ENCODE peak calls at places on chromosomes 11 and 22, in eight cellular contexts. D, B, P, H, R, E, M and N are unnamed samples.

GRCh38 chr11:66069715-66070603 is at the start of gene PACS1:
- DNase-seq in D (peak; percentile 76), B (peak; percentile 86), P (no peak), H (peak; percentile 80), R (peak; percentile 90), E (peak; percentile 70), M (peak; percentile 84), N (peak; percentile 82)

GRCh38 chr11:131136476-131136875 is 220.2 kb upstream of the SNX19 start:
- DNase-seq in D (no peak), B (no peak), P (no peak), H (no peak), R (no peak), E (no peak), M (no peak), N (no peak)

GRCh38 chr11:72507050-72507449 is 72.7 kb upstream of the CLPB start:
- DNase-seq in D (no peak), B (no peak), P (no peak), H (no peak), R (no peak), E (no peak), M (no peak), N (no peak)

GRCh38 chr11:78789365-78789764 is 214.7 kb upstream of the NARS2 start:
- DNase-seq in D (no peak), B (no peak), P (no peak), H (no peak), R (no peak), E (no peak), M (no peak), N (no peak)

GRCh38 chr11:8025816-8026215 is 38.7 kb downstream of the EIF3F start:
- DNase-seq in D (no peak), B (no peak), P (no peak), H (no peak), R (no peak), E (no peak), M (no peak), N (peak; percentile 53)

GRCh38 chr22:17470880-17471500 is 92.3 kb upstream of the SLC25A18 start:
- DNase-seq in D (no peak), B (no peak), P (no peak), H (no peak), R (no peak), E (no peak), M (no peak), N (no peak)

GRCh38 chr11:93209476-93209875 is 11.7 kb upstream of the SLC36A4 start:
- DNase-seq in D (no peak), B (no peak), P (no peak), H (no peak), R (no peak), E (no peak), M (no peak), N (no peak)

GRCh38 chr11:94581926-94582325 is 14.8 kb downstream of the PIWIL4 start:
- DNase-seq in D (no peak), B (no peak), P (no peak), H (no peak), R (no peak), E (no peak), M (no peak), N (no peak)

GRCh38 chr11:199004-199581 is 6.2 kb downstream of the SCGB1C1 start:
- DNase-seq in D (peak; percentile 17), B (peak; percentile 41), P (no peak), H (no peak), R (no peak), E (no peak), M (peak; percentile 12), N (no peak)

GRCh38 chr11:105168457-105168856 is 28.9 kb upstream of the CARD18 start:
- DNase-seq in D (no peak), B (no peak), P (no peak), H (no peak), R (no peak), E (no peak), M (no peak), N (no peak)

GRCh38 chr11:16326679-16327297 is 29.6 kb downstream of the SOX6 start:
- DNase-seq in D (no peak), B (no peak), P (no peak), H (no peak), R (no peak), E (no peak), M (no peak), N (no peak)

GRCh38 chr22:21067901-21068680 is 22.3 kb downstream of the LRRC74B start:
- DNase-seq in D (no peak), B (no peak), P (no peak), H (no peak), R (peak; percentile 15), E (no peak), M (no peak), N (no peak)

DNA sequence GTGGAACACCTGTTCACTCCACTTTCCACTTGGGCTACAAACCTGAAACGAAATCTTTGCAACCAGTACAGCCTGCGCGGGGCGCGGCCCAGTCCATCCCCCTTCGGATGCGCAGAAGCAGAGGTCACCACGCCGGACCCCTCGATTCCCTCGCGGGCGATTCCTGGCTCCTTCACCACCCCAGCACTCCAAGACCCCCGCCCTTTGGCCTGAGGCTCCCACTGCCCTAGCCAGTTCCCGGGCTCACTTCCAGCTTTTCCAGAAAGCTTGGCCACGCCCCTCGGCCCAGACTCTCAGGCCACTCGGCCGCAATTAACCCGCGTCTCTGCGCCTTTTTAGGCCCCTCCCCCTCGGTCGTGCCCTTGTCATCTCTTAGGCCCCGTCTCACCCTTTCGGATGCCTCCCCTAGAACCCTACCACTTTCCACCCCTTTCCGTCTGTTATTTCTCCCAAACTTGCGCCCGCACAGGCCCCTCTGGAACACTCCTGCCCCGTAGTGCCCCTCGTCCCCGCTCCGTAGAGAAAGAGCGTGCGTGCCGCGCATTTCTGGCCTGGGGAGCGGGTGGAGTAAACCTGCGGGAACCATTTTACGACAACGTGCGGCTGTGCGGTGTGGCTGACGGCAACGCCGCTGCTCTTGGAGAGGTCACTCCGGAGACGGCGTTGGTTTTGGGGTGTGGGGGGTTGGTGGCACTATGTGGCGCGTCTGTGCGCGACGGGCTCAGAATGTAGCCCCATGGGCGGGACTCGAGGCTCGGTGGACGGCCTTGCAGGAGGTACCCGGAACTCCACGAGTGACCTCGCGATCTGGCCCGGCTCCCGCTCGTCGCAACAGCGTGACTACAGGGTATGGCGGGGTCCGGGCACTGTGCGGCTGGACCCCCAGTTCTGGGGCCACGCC is at the start of gene DLAT:
- DNase-seq in D (peak; percentile 88), B (peak; percentile 89), P (peak; percentile 86), H (peak; percentile 86), R (peak; percentile 92), E (peak; percentile 90), M (peak; percentile 89), N (peak; percentile 65)
- TF ChIP-seq POLR2A in D (no peak), B (peak; percentile 49), P (peak; percentile 89), H (peak; percentile 56), R (peak; percentile 48), E (peak; percentile 49), M (no peak), N (peak; percentile 58)

GRCh38 chr11:64284048-64284961 is at the start of gene BAD:
- DNase-seq in D (peak; percentile 97), B (peak; percentile 98), P (peak; percentile 82), H (peak; percentile 96), R (peak; percentile 96), E (peak; percentile 93), M (peak; percentile 98), N (peak; percentile 98)
- TF ChIP-seq POLR2A in D (no peak), B (peak; percentile 69), P (peak; percentile 23), H (peak; percentile 55), R (peak; percentile 72), E (peak; percentile 27), M (no peak), N (peak; percentile 51)

DNA sequence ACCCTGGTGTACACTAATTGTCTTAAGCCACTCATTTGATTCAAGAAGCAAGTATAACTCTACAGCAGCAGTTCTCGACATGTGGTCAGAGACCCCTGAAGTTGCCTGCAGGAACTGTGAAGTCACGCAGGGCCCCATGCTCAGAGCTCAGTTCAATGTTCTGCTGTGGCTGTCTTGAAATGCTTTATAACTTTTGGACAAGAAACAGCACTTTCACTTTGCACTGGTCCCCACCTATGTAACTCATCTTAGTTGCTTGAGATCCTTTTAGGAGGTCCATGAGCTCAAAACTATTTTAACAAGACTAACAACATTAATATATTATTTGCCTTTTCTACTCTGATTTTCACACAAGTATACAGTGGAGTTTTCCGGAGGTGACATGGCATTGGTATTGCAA is 64.7 kb downstream of the PRR5L start:
- DNase-seq in D (no peak), B (no peak), P (no peak), H (no peak), R (no peak), E (no peak), M (no peak), N (no peak)
- TF ChIP-seq POLR2A in D (no peak), B (no peak), P (no peak), H (no peak), R (no peak), E (no peak), M (no peak), N (no peak)

GRCh38 chr11:64267207-64267945 is 16.0 kb downstream of the PLCB3 start:
- DNase-seq in D (no peak), B (peak; percentile 66), P (no peak), H (peak; percentile 67), R (no peak), E (no peak), M (peak; percentile 64), N (no peak)

GRCh38 chr11:64268687-64269379 is 15.6 kb downstream of the BAD start:
- DNase-seq in D (peak; percentile 69), B (peak; percentile 93), P (no peak), H (peak; percentile 94), R (peak; percentile 80), E (peak; percentile 76), M (peak; percentile 94), N (no peak)

GRCh38 chr11:64271339-64272132 is 12.9 kb downstream of the BAD start:
- DNase-seq in D (peak; percentile 92), B (peak; percentile 93), P (no peak), H (peak; percentile 95), R (peak; percentile 95), E (peak; percentile 96), M (peak; percentile 93), N (no peak)

GRCh38 chr11:64268028-64268686 is 16.3 kb downstream of the BAD start:
- DNase-seq in D (no peak), B (no peak), P (no peak), H (no peak), R (peak; percentile 49), E (no peak), M (peak; percentile 38), N (no peak)

DNA sequence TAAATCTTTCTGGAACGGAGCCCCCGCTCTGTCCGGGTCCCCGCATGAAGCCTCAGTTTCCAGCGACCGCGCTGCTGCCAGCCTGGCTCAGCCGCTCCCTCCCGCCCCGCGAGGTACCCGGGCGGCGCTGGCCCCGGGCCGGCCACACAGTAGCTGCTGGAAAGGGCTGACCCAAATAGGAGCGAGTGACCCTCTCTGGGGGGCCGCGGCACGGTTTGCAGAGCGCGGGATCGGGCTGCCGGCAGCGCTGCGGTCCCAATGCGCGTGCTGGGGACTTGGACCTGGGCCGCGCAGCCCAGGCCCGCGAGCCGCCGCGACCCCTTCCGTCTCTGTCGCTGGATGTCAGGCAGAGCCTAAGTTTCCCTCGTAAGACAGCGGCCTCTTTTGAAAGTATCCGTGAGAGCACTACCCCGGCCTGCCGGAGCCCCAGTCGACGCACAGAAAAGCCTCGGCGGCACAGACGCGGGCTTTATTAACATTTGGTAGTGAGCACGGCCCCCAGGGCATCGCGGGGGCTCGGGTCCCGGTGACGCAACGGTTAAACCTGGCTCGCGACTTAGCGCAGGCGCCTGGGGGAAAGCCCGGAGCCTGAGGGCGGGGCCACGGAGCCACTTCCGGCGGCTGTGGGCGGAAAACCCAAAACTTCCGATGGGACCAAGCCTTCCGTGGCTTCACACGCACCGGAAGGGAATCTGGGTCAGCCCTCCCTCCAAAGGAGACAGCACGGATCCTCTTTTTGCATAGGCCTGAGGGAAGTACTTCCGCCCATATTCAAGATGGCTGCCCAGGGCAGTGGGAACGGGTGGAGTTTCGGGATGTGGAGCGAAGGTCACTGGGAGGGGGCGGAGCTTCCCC is 14.9 kb downstream of the BAD start:
- DNase-seq in D (peak; percentile 98), B (peak; percentile 99), P (peak; percentile 99), H (peak; percentile 99), R (peak; percentile 99), E (peak; percentile 100), M (peak; percentile 99), N (peak; percentile 84)
- TF ChIP-seq POLR2A in D (no peak), B (peak; percentile 15), P (peak; percentile 14), H (peak; percentile 4), R (peak; percentile 50), E (peak; percentile 32), M (no peak), N (peak; percentile 27)